ENCODE peak calls at places on chromosomes 13 and 19, in eight cellular contexts. X is stomach, Z is tibial nerve, R is ovary, Q is transverse colon, T is upper lobe of left lung, C is suprapubic skin, N is H1. M is an unnamed sample.
A peak's percentile ranks its signal among the peaks of the same experiment; 100 is the strongest.

GRCh38 chr13:109803822-109804221 is 17.4 kb upstream of the IRS2 start:
- DNase-seq in X (peak; percentile 51), Z (no peak), R (no peak), Q (no peak), T (no peak), C (no peak), N (no peak), M (no peak)

GRCh38 chr13:28529836-28530235 is 34.9 kb upstream of the FLT1 start:
- DNase-seq in X (no peak), Z (no peak), R (no peak), Q (no peak), T (no peak), C (no peak), N (no peak), M (no peak)

GRCh38 chr19:49498475-49498874 is 2.2 kb downstream of the RPS11 start:
- DNase-seq in X (no peak), Z (no peak), R (no peak), Q (no peak), T (no peak), C (no peak), N (no peak), M (no peak)

GRCh38 chr19:41225238-41226052 is 6.4 kb downstream of the AXL start:
- DNase-seq in X (peak; percentile 35), Z (peak; percentile 48), R (peak; percentile 87), Q (peak; percentile 48), T (no peak), C (peak; percentile 90), N (no peak), M (peak; percentile 89)

GRCh38 chr13:61453121-61453520 is 37.5 kb upstream of the PCDH20 start:
- DNase-seq in X (no peak), Z (no peak), R (no peak), Q (no peak), T (no peak), C (no peak), N (no peak), M (no peak)

GRCh38 chr19:35000647-35001501 is 751 bp downstream of the GRAMD1A start:
- DNase-seq in X (no peak), Z (no peak), R (peak; percentile 51), Q (peak; percentile 53), T (peak; percentile 87), C (no peak), N (no peak), M (no peak)

GRCh38 chr13:88656751-88657150 is 985.6 kb downstream of the SLITRK5 start:
- DNase-seq in X (no peak), Z (no peak), R (no peak), Q (no peak), T (no peak), C (no peak), N (no peak), M (no peak)

GRCh38 chr13:95445116-95445515 is 107.4 kb upstream of the CLDN10 start:
- DNase-seq in X (no peak), Z (no peak), R (no peak), Q (no peak), T (no peak), C (no peak), N (no peak), M (no peak)

GRCh38 chr19:49042177-49042576 is 1.5 kb upstream of the CGB5 start:
- DNase-seq in X (no peak), Z (no peak), R (no peak), Q (no peak), T (no peak), C (no peak), N (no peak), M (no peak)

GRCh38 chr13:44884076-44884729 is 105.1 kb downstream of the NUFIP1 start:
- DNase-seq in X (no peak), Z (no peak), R (no peak), Q (no peak), T (no peak), C (no peak), N (no peak), M (no peak)

GRCh38 chr19:29714371-29714952 is 599 bp downstream of the C19orf12 start:
- DNase-seq in X (no peak), Z (no peak), R (no peak), Q (no peak), T (no peak), C (no peak), N (no peak), M (no peak)

GRCh38 chr19:15986694-15987093 is 37.9 kb downstream of the OR10H4 start:
- DNase-seq in X (no peak), Z (no peak), R (no peak), Q (no peak), T (no peak), C (no peak), N (no peak), M (no peak)

GRCh38 chr19:14139944-14140343 is 3.6 kb upstream of the ASF1B start:
- DNase-seq in X (no peak), Z (no peak), R (no peak), Q (no peak), T (no peak), C (no peak), N (no peak), M (no peak)

GRCh38 chr19:55986487-55986886 is at the start of gene NLRP5:
- DNase-seq in X (no peak), Z (no peak), R (no peak), Q (no peak), T (peak; percentile 46), C (no peak), N (no peak), M (no peak)

GRCh38 chr13:76903544-76904162 is 17.4 kb upstream of the KCTD12 start:
- DNase-seq in X (peak; percentile 69), Z (peak; percentile 50), R (peak; percentile 69), Q (peak; percentile 65), T (no peak), C (no peak), N (peak; percentile 75), M (peak; percentile 79)

GRCh38 chr19:30906871-30907270 is 442.4 kb downstream of the TSHZ3 start:
- DNase-seq in X (no peak), Z (no peak), R (no peak), Q (no peak), T (no peak), C (no peak), N (no peak), M (no peak)

GRCh38 chr13:103157034-103157433 is 90.8 kb upstream of the SLC10A2 start:
- DNase-seq in X (no peak), Z (no peak), R (no peak), Q (no peak), T (no peak), C (no peak), N (no peak), M (no peak)

GRCh38 chr13:86446311-86446710 is 647.1 kb upstream of the SLITRK6 start:
- DNase-seq in X (no peak), Z (no peak), R (no peak), Q (no peak), T (no peak), C (peak; percentile 49), N (no peak), M (no peak)

GRCh38 chr19:23384858-23385257 is 10.4 kb downstream of the ZNF91 start:
- DNase-seq in X (no peak), Z (no peak), R (no peak), Q (no peak), T (no peak), C (no peak), N (no peak), M (no peak)

DNA sequence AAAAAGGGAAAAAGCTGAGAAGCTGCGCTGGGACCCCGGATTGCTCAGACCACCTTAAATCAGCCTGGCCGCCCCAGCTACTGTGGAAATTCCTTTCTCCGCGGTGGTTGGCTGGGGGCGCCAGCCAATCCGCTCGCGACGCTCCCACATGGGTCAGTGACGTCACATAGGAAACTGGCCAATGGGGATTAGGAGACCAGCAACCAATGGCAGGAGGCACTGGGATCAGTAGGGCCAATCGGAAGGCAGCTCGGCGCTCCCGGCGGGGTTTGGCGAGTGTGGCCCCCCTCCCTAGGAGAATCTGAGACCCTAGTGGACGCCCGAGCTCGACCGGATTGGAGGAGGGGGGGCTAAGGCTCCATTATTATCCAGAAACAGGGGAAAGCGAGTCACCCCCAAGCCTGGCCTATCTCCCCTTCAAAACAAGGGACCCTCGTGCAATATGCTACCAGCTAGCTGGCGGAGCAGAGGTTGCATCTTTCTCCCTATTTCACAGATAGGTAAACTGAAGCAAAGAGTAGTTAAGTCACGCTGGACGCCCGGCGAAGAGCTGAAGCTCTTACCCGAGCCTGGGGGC is 6.5 kb upstream of the TLE2 start:
- DNase-seq in X (peak; percentile 98), Z (peak; percentile 97), R (peak; percentile 99), Q (peak; percentile 98), T (peak; percentile 95), C (peak; percentile 99), N (peak; percentile 95), M (peak; percentile 100)
- TF ChIP-seq POLR2A in X (no peak), Z (peak; percentile 46), R (no peak), Q (peak; percentile 21), T (no peak), C (no peak), N (peak; percentile 58), M (peak; percentile 42)

DNA sequence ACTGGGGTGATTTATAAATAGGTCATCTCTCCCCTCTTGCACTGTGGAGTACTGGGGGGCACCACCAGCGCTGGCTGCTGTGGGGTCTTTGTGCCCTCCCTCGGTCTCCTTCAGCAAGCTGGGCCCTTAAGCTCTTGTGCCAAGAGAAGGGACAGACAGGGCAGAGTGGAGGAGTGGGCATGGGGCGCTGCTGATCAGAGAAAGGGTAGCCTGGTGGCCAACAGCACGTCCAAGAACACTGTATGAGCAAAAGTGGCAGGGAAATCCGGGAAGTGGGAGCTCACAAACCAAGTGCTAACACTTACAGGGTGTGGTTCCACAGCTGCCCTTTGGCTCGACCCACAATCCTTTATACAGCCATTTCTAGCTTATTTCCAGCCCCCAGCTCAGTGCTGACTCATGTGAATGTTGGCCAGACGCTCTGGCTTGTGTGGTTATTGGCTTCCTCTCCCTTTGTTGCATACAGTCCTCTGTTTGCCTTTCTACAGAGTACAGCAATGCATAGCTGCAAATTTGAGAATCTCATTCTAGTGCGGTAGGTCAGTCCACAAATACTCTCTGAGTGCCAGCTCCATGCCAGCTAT is 298.8 kb downstream of the SHISA2 start:
- DNase-seq in X (peak; percentile 67), Z (peak; percentile 14), R (peak; percentile 28), Q (peak; percentile 35), T (no peak), C (no peak), N (no peak), M (no peak)
- TF ChIP-seq EP300 in X (no peak), Z (peak; percentile 29), R (no peak), Q (no peak), T (no peak), C (no peak), N (no peak), M (no peak)

GRCh38 chr19:37012093-37012745 is 66.0 kb upstream of the ZNF420 start:
- DNase-seq in X (no peak), Z (no peak), R (no peak), Q (no peak), T (peak; percentile 76), C (no peak), N (no peak), M (no peak)
- H3K36me3 ChIP-seq in X (no peaks in the 10 kb centered on the region), Z (peaks cover 15% of the 10 kb centered on the region), R (no peaks in the 10 kb centered on the region), Q (no peaks in the 10 kb centered on the region), T (no peaks in the 10 kb centered on the region), C (no peaks in the 10 kb centered on the region), N (no peaks in the 10 kb centered on the region), M (no peaks in the 10 kb centered on the region)

GRCh38 chr19:8323781-8324185 is 2.5 kb downstream of the RPS28 start:
- DNase-seq in X (no peak), Z (no peak), R (no peak), Q (no peak), T (no peak), C (no peak), N (no peak), M (no peak)
- TF ChIP-seq POLR2A in X (no peak), Z (no peak), R (no peak), Q (no peak), T (no peak), C (no peak), N (peak; percentile 68), M (no peak)

GRCh38 chr13:97328222-97328790 is 105.7 kb upstream of the RAP2A start:
- DNase-seq in X (no peak), Z (no peak), R (no peak), Q (no peak), T (no peak), C (no peak), N (no peak), M (no peak)
- TF ChIP-seq EP300 in X (no peak), Z (peak; percentile 23), R (no peak), Q (no peak), T (no peak), C (no peak), N (no peak), M (no peak)

M was measured in sigmoid colon.